ENCODE peak calls at places on chromosomes 4 and X, in five cellular contexts. One of them, this sample, is unnamed. For H3K4me1, the result is how much of the 10 kb centered on the place peaks cover.

GRCh38 chrX:20361890-20362262 is 95.2 kb upstream of the RPS6KA3 start:
- DNase-seq in tibial nerve: no peak
- DNase-seq in IMR-90: peak
- DNase-seq in fibroblast of lung: peak
- DNase-seq in lung: no peak
- DNase-seq in this sample: no peak

GRCh38 chr4:164977243-164978164 is at the start of gene TRIM61:
- DNase-seq in tibial nerve: no peak
- DNase-seq in IMR-90: peak
- DNase-seq in fibroblast of lung: peak
- DNase-seq in lung: peak
- DNase-seq in this sample: no peak

GRCh38 chr4:120291541-120291940 is 224.9 kb upstream of the MAD2L1 start:
- DNase-seq in tibial nerve: no peak
- DNase-seq in IMR-90: no peak
- DNase-seq in fibroblast of lung: no peak
- DNase-seq in lung: no peak
- DNase-seq in this sample: no peak

GRCh38 chr4:112114452-112114851 is 30.8 kb upstream of the FAM241A start:
- DNase-seq in tibial nerve: no peak
- DNase-seq in IMR-90: no peak
- DNase-seq in fibroblast of lung: no peak
- DNase-seq in lung: no peak
- DNase-seq in this sample: no peak

GRCh38 chr4:183599690-183600089 is 59.3 kb downstream of the RWDD4 start:
- DNase-seq in tibial nerve: no peak
- DNase-seq in IMR-90: no peak
- DNase-seq in fibroblast of lung: no peak
- DNase-seq in lung: no peak
- DNase-seq in this sample: no peak

GRCh38 chrX:40755291-40756249 is 20.2 kb upstream of the MED14 start:
- DNase-seq in tibial nerve: no peak
- DNase-seq in IMR-90: peak
- DNase-seq in fibroblast of lung: peak
- DNase-seq in lung: no peak
- DNase-seq in this sample: no peak

GRCh38 chrX:19372170-19373033 is 28.7 kb downstream of the PDHA1 start:
- DNase-seq in tibial nerve: peak
- DNase-seq in IMR-90: peak
- DNase-seq in fibroblast of lung: peak
- DNase-seq in lung: peak
- DNase-seq in this sample: no peak

GRCh38 chr4:146275370-146275769 is 61.0 kb downstream of the REELD1 start:
- DNase-seq in tibial nerve: no peak
- DNase-seq in IMR-90: no peak
- DNase-seq in fibroblast of lung: no peak
- DNase-seq in lung: no peak
- DNase-seq in this sample: no peak

GRCh38 chr4:76622717-76623116 is 187.7 kb downstream of the SHROOM3 start:
- DNase-seq in tibial nerve: no peak
- DNase-seq in IMR-90: no peak
- DNase-seq in fibroblast of lung: no peak
- DNase-seq in lung: no peak
- DNase-seq in this sample: no peak

GRCh38 chrX:72011734-72012133 is 101.1 kb downstream of the NHSL2 start:
- DNase-seq in tibial nerve: no peak
- DNase-seq in IMR-90: no peak
- DNase-seq in fibroblast of lung: no peak
- DNase-seq in lung: no peak
- DNase-seq in this sample: no peak

GRCh38 chr4:80911458-80911857 is 119.0 kb upstream of the BMP3 start:
- DNase-seq in tibial nerve: no peak
- DNase-seq in IMR-90: no peak
- DNase-seq in fibroblast of lung: no peak
- DNase-seq in lung: no peak
- DNase-seq in this sample: no peak

GRCh38 chr4:109816082-109816442 is 500 bp downstream of the GAR1 start:
- DNase-seq in tibial nerve: no peak
- DNase-seq in IMR-90: no peak
- DNase-seq in fibroblast of lung: no peak
- DNase-seq in lung: no peak
- DNase-seq in this sample: no peak

GRCh38 chr4:150818661-150819060 is 196.4 kb downstream of the LRBA start:
- DNase-seq in tibial nerve: no peak
- DNase-seq in IMR-90: peak
- DNase-seq in fibroblast of lung: peak
- DNase-seq in lung: no peak
- DNase-seq in this sample: no peak

GRCh38 chrX:85309717-85310116 is 65.9 kb downstream of the ZNF711 start:
- DNase-seq in tibial nerve: no peak
- DNase-seq in IMR-90: no peak
- DNase-seq in fibroblast of lung: no peak
- DNase-seq in lung: no peak
- DNase-seq in this sample: no peak

GRCh38 chr4:153731239-153731638 is 28.6 kb downstream of the RNF175 start:
- DNase-seq in tibial nerve: no peak
- DNase-seq in IMR-90: peak
- DNase-seq in fibroblast of lung: peak
- DNase-seq in lung: no peak
- DNase-seq in this sample: no peak

GRCh38 chr4:153733751-153734448 is 25.9 kb downstream of the RNF175 start:
- DNase-seq in tibial nerve: no peak
- DNase-seq in IMR-90: no peak
- DNase-seq in fibroblast of lung: no peak
- DNase-seq in lung: no peak
- DNase-seq in this sample: no peak

GRCh38 chr4:153728660-153729059 is 31.2 kb downstream of the RNF175 start:
- DNase-seq in tibial nerve: no peak
- DNase-seq in IMR-90: no peak
- DNase-seq in fibroblast of lung: no peak
- DNase-seq in lung: no peak
- DNase-seq in this sample: no peak

GRCh38 chr4:153728151-153728550 is 31.7 kb downstream of the RNF175 start:
- DNase-seq in tibial nerve: no peak
- DNase-seq in IMR-90: no peak
- DNase-seq in fibroblast of lung: no peak
- DNase-seq in lung: no peak
- DNase-seq in this sample: no peak

DNA sequence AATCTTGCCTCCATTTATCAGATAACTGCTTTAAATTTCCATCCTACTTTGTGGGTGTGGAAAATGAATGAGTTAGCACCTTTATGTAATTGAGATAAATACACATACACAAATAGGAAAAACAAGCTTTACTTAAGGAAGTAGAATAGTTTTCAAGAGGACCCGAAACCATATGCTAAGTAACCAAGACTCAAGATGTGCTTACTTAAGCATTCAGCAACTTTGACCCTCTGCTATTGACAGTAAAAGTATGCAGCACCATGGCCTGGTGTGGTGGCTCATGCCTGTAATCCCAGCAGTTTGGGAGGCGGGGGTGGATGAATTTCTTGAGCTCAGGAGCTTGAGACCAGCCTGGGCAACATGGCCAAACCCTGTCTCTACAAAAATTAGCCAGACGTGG is 29.9 kb downstream of the RNF175 start:
- DNase-seq in tibial nerve: no peak
- DNase-seq in IMR-90: no peak
- DNase-seq in fibroblast of lung: no peak
- DNase-seq in lung: no peak
- DNase-seq in this sample: no peak
- H3K4me1 ChIP-seq in tibial nerve: under half
- H3K4me1 ChIP-seq in IMR-90: under half
- H3K4me1 ChIP-seq in fibroblast of lung: under half
- H3K4me1 ChIP-seq in lung: under half
- H3K4me1 ChIP-seq in this sample: under half

GRCh38 chrX:153477458-153477857 is 7.1 kb upstream of the HAUS7 start:
- DNase-seq in tibial nerve: no peak
- DNase-seq in IMR-90: no peak
- DNase-seq in fibroblast of lung: no peak
- DNase-seq in lung: no peak
- DNase-seq in this sample: no peak
- H3K27ac ChIP-seq in tibial nerve: peak
- H3K27ac ChIP-seq in IMR-90: peak
- H3K27ac ChIP-seq in fibroblast of lung: peak
- H3K27ac ChIP-seq in lung: peak
- H3K27ac ChIP-seq in this sample: no peak

GRCh38 chr4:72440404-72440803 is 128.6 kb downstream of the ADAMTS3 start:
- DNase-seq in tibial nerve: no peak
- DNase-seq in IMR-90: no peak
- DNase-seq in fibroblast of lung: no peak
- DNase-seq in lung: no peak
- DNase-seq in this sample: no peak
- H3K4me3 ChIP-seq in tibial nerve: no peak
- H3K4me3 ChIP-seq in IMR-90: no peak
- H3K4me3 ChIP-seq in fibroblast of lung: no peak
- H3K4me3 ChIP-seq in lung: no peak
- H3K4me3 ChIP-seq in this sample: no peak

GRCh38 chrX:10350221-10350620 is 193.4 kb downstream of the CLCN4 start:
- DNase-seq in tibial nerve: no peak
- DNase-seq in IMR-90: no peak
- DNase-seq in fibroblast of lung: no peak
- DNase-seq in lung: no peak
- DNase-seq in this sample: no peak
- H3K4me1 ChIP-seq in tibial nerve: under half
- H3K4me1 ChIP-seq in IMR-90: under half
- H3K4me1 ChIP-seq in fibroblast of lung: under half
- H3K4me1 ChIP-seq in lung: under half
- H3K4me1 ChIP-seq in this sample: under half

This sample was measured in RWPE2.